ENCODE peak calls at places on chromosomes 5 and 9, in ten cellular contexts. I, C, G, E, N, U, Y, J, M and L are unnamed samples.

GRCh38 chr9:126832440-126832839 is 27.6 kb downstream of the ZBTB43 start:
- DNase-seq in I (no peak), N (no peak), C (no peak), G (no peak), E (no peak), U (no peak), Y (no peak), J (no peak), M (no peak), L (no peak)

GRCh38 chr5:139108056-139108811 is 89.9 kb downstream of the SIL1 start:
- DNase-seq in U (peak; percentile 68), G (no peak), I (no peak), N (no peak), M (no peak), E (no peak), Y (no peak), J (peak; percentile 45), C (no peak), L (no peak)

GRCh38 chr5:99795026-99795425 is 740.1 kb upstream of the FAM174A start:
- DNase-seq in E (no peak), M (no peak), C (no peak), Y (no peak), U (no peak), G (no peak), J (no peak), I (no peak), N (no peak), L (no peak)

GRCh38 chr9:34430843-34431437 is 27.4 kb downstream of the FAM219A start:
- DNase-seq in J (peak; percentile 48), Y (peak; percentile 86), C (no peak), U (peak; percentile 36), G (peak; percentile 44), I (peak; percentile 88), E (no peak), M (peak; percentile 80), N (peak; percentile 52), L (peak; percentile 57)

GRCh38 chr9:123329329-123329955 is 26.6 kb upstream of the CRB2 start:
- DNase-seq in N (no peak), Y (peak; percentile 66), G (no peak), E (peak; percentile 72), M (peak; percentile 53), U (no peak), C (no peak), J (no peak), I (no peak), L (no peak)

GRCh38 chr9:114156658-114157421 is 1.5 kb downstream of the COL27A1 start:
- DNase-seq in E (peak; percentile 64), Y (peak; percentile 85), C (no peak), U (no peak), J (peak; percentile 44), I (peak; percentile 75), N (peak; percentile 36), M (peak; percentile 69), G (peak; percentile 18), L (peak; percentile 46)

GRCh38 chr9:105244996-105245719 is 707 bp downstream of the SLC44A1 start:
- DNase-seq in I (peak; percentile 64), C (no peak), Y (peak; percentile 74), E (peak; percentile 82), U (no peak), N (peak; percentile 23), J (peak; percentile 83), M (peak; percentile 58), G (peak; percentile 80), L (peak; percentile 36)

GRCh38 chr5:6443326-6443725 is 5.3 kb upstream of the UBE2QL1 start:
- DNase-seq in I (no peak), U (no peak), N (no peak), J (no peak), C (no peak), Y (no peak), G (no peak), E (no peak), M (no peak), L (no peak)

GRCh38 chr9:32672478-32672877 is 37.0 kb upstream of the TAF1L start:
- DNase-seq in U (no peak), C (no peak), I (no peak), M (peak; percentile 70), Y (peak; percentile 85), G (no peak), J (no peak), E (no peak), N (no peak), L (no peak)

GRCh38 chr9:132169672-132170392 is 8.0 kb downstream of the NTNG2 start:
- DNase-seq in M (peak; percentile 57), G (peak; percentile 60), C (no peak), J (peak; percentile 61), E (peak; percentile 74), U (no peak), N (peak; percentile 56), Y (peak; percentile 59), I (peak; percentile 82), L (peak; percentile 76)

GRCh38 chr5:24268482-24269056 is 376.2 kb downstream of the CDH10 start:
- DNase-seq in C (no peak), U (no peak), I (no peak), E (no peak), J (no peak), N (no peak), M (no peak), Y (no peak), G (no peak), L (no peak)

GRCh38 chr5:124996023-124996763 is 249.8 kb upstream of the ZNF608 start:
- DNase-seq in E (no peak), M (peak; percentile 63), I (no peak), U (no peak), J (no peak), Y (no peak), C (no peak), N (no peak), G (no peak), L (no peak)

GRCh38 chr5:179404321-179405053 is 59.2 kb upstream of the ADAMTS2 start:
- DNase-seq in C (no peak), J (no peak), U (no peak), M (peak; percentile 56), E (no peak), G (no peak), N (no peak), I (peak; percentile 22), Y (no peak), L (no peak)

GRCh38 chr5:39584921-39585320 is 160.1 kb upstream of the DAB2 start:
- DNase-seq in G (no peak), U (peak; percentile 73), E (no peak), J (no peak), I (no peak), C (no peak), Y (no peak), M (peak; percentile 52), N (no peak), L (no peak)

GRCh38 chr5:82417776-82418607 is 139.8 kb upstream of the RPS23 start:
- DNase-seq in E (peak; percentile 69), N (no peak), M (peak; percentile 71), Y (no peak), I (no peak), U (no peak), J (no peak), C (no peak), G (no peak), L (no peak)

GRCh38 chr5:5424736-5425135 is 2.3 kb downstream of the ICE1 start:
- DNase-seq in C (no peak), I (no peak), Y (no peak), G (no peak), U (no peak), N (no peak), M (peak; percentile 70), E (no peak), J (no peak), L (no peak)

DNA sequence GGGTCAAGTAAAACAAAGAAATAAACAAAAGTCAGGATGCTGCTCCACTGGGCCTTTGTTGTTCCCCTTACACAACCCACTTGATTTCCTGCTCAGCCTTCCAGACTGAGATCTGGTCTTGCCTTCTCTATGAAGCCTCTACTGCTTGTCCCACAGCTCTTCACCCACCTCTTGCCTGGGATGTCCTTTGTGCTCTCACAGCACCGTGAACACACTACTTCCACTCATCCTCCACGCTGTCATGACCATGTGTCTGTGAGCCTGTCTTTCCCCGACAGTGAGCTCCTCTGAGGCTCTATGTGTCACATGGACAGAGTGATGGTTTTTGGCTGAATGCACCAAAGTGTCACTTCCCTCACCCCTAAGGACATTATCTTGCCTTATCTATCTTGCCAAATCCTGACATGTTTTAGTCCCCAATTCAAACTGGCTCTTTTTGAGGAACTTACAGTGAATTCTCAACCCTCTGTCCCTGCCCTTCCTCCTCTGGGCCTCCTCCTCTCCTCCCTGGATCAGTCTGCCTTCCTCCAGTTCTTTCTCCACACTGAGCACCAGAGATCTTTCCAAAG is 11.3 kb downstream of the PHYKPL start:
- DNase-seq in N (no peak), I (no peak), M (no peak), Y (no peak), C (no peak), E (no peak), J (no peak), U (no peak), G (no peak), L (no peak)
- TF ChIP-seq CTCF in N (no peak), I (no peak), M (no peak), Y (no peak), C (no peak), E (no peak), J (no peak), U (no peak), G (no peak), L (no peak)

DNA sequence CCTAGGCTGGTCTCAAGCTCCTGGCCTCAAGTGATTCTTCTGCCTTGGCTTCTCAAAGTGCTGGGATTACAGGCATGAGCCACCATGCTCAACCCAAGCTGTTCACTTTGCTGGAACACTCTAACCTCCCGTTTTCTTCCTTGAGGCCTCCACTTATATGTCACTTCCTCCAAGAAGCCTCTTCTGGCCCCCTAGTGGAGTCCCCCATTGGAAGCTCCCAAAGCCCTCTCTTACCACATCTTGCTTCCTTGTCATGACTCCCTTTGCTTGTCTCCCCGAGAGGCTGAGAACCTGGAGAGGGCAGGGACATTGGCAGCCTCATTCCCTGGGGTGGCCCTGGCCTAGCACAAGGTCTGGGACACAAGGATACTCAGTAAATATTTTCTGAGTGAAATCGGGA is 80.8 kb downstream of the PDE6A start:
- DNase-seq in I (no peak), N (no peak), C (no peak), U (no peak), E (no peak), M (no peak), J (no peak), Y (no peak), G (no peak), L (no peak)
- TF ChIP-seq CTCF in I (no peak), N (no peak), C (no peak), U (no peak), E (no peak), M (no peak), J (no peak), Y (no peak), G (no peak), L (no peak)

DNA sequence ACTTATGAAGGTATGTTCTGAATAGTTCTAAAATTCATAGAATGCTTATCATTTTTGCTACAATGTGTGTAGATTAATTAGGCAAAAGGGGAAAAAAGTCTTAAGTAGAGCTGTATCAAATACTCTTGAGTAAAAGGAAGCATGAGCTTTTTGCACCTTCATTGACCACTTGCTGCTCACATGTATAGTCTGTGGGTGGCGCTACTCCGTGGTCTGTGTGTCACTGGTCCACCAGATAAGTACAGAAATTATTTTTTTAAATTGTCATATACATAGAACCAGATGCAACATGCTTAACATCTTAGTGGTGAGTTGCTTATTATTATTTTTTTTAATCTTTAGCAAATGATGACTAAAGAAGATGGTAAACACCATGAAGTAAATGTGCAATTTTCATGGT is 130.2 kb downstream of the MAN2A1 start:
- DNase-seq in G (no peak), C (no peak), E (no peak), N (no peak), U (no peak), J (no peak), Y (no peak), M (no peak), I (no peak), L (no peak)
- TF ChIP-seq CTCF in G (no peak), C (no peak), E (no peak), N (no peak), U (peak; percentile 3), J (no peak), Y (no peak), M (no peak), I (no peak), L (peak; percentile 19)

GRCh38 chr5:166341708-166342329 is 1949.6 kb upstream of the WWC1 start:
- DNase-seq in I (no peak), N (no peak), Y (no peak), C (no peak), G (no peak), U (no peak), J (no peak), M (no peak), E (no peak), L (no peak)
- TF ChIP-seq CTCF in I (peak; percentile 28), N (peak; percentile 48), Y (peak; percentile 2), C (no peak), G (peak; percentile 22), U (peak; percentile 44), J (no peak), M (peak; percentile 16), E (no peak), L (peak; percentile 59)